ENCODE peak calls at places on chromosomes 12 and 14, in ten cellular contexts. W is HFF-Myc; M is DMS 273 treated with DMSO at 0.1 percent for 48 hours; C is B cell; L is CD8-positive, alpha-beta T cell; H is activated CD8-positive, alpha-beta memory T cell treated with anti-CD3 and anti-CD28 coated beads for 24 hours; O is lower lobe of right lung; G is NCI-H1694; J is fibroblast of pulmonary artery; D is coronary artery. K is an unnamed sample.

GRCh38 chr12:28527631-28528249 is 337.5 kb downstream of the CCDC91 start:
- DNase-seq in O (no peak), C (no peak), L (no peak), H (no peak), M (no peak), J (no peak), D (no peak), W (no peak), G (no peak), K (no peak)

GRCh38 chr14:90551070-90551704 is 154.4 kb downstream of the CALM1 start:
- DNase-seq in J (peak; percentile 7), C (no peak), D (no peak), O (no peak), W (no peak), M (no peak), H (no peak), G (no peak), L (no peak), K (no peak)

GRCh38 chr12:87142346-87142745 is 886.2 kb upstream of the MGAT4C start:
- DNase-seq in W (no peak), J (no peak), L (no peak), D (no peak), M (no peak), C (no peak), G (no peak), O (no peak), H (no peak), K (no peak)

GRCh38 chr12:13499008-13499407 is 302.5 kb downstream of the EMP1 start:
- DNase-seq in G (no peak), W (no peak), O (no peak), L (no peak), D (no peak), H (no peak), C (no peak), M (no peak), J (no peak), K (no peak)

GRCh38 chr14:93962701-93963601 is 13.4 kb downstream of the ASB2 start:
- DNase-seq in M (no peak), C (peak; percentile 73), W (no peak), L (peak; percentile 18), D (no peak), J (no peak), O (peak; percentile 66), H (peak; percentile 84), G (no peak), K (peak; percentile 53)

GRCh38 chr12:45273717-45274271 is 57.9 kb downstream of the ANO6 start:
- DNase-seq in G (no peak), D (peak; percentile 84), M (no peak), C (no peak), J (peak; percentile 97), W (peak; percentile 56), O (no peak), H (no peak), L (no peak), K (no peak)

GRCh38 chr12:122048156-122048555 is 26.5 kb downstream of the BCL7A start:
- DNase-seq in H (no peak), L (no peak), D (no peak), G (no peak), W (no peak), O (no peak), J (no peak), M (no peak), C (no peak), K (no peak)

GRCh38 chr14:71050227-71050823 is 143.1 kb downstream of the PCNX1 start:
- DNase-seq in L (no peak), G (no peak), D (no peak), H (no peak), J (peak; percentile 33), M (no peak), C (no peak), W (no peak), O (no peak), K (no peak)

GRCh38 chr12:101877816-101878811 is 734 bp downstream of the DRAM1 start:
- DNase-seq in D (peak; percentile 80), O (no peak), C (peak; percentile 36), L (no peak), G (no peak), M (no peak), W (no peak), J (no peak), H (no peak), K (no peak)

GRCh38 chr14:101132588-101132987 is 229.1 kb upstream of the RTL1 start:
- DNase-seq in C (no peak), H (no peak), D (no peak), J (no peak), G (no peak), M (no peak), O (no peak), W (no peak), L (no peak), K (no peak)

GRCh38 chr12:79525357-79525756 is 165.4 kb downstream of the PAWR start:
- DNase-seq in O (no peak), M (no peak), H (no peak), L (no peak), J (no peak), D (no peak), C (no peak), W (no peak), G (no peak), K (no peak)

GRCh38 chr12:111330800-111331752 is 37.8 kb downstream of the PHETA1 start:
- DNase-seq in H (no peak), G (peak; percentile 29), W (peak; percentile 15), L (no peak), O (no peak), M (peak; percentile 24), C (no peak), J (peak; percentile 67), D (no peak), K (no peak)

GRCh38 chr14:56422703-56423213 is 156.8 kb upstream of the TMEM260 start:
- DNase-seq in O (peak; percentile 49), G (peak; percentile 89), M (peak; percentile 74), D (no peak), L (no peak), J (peak; percentile 93), H (no peak), W (peak; percentile 27), C (no peak), K (no peak)